ENCODE peak calls at places on chromosomes 1 and 21, in eight cellular contexts. One of them, this sample, is unnamed.

GRCh38 chr1:152901631-152902030 is 6.7 kb upstream of the IVL start:
- DNase-seq in upper lobe of left lung: no peak
- DNase-seq in A673: no peak
- DNase-seq in IMR-90: no peak
- DNase-seq in AG10803: no peak
- DNase-seq in stomach: no peak
- DNase-seq in tibial nerve: no peak
- DNase-seq in colonic mucosa: no peak
- DNase-seq in this sample: no peak

GRCh38 chr1:150389650-150390049 is 25.7 kb downstream of the RPRD2 start:
- DNase-seq in upper lobe of left lung: no peak
- DNase-seq in tibial nerve: no peak
- DNase-seq in IMR-90: peak
- DNase-seq in stomach: no peak
- DNase-seq in A673: no peak
- DNase-seq in colonic mucosa: no peak
- DNase-seq in AG10803: no peak
- DNase-seq in this sample: no peak

GRCh38 chr1:15139654-15140350 is 13.7 kb upstream of the TMEM51 start:
- DNase-seq in stomach: peak
- DNase-seq in colonic mucosa: no peak
- DNase-seq in upper lobe of left lung: peak
- DNase-seq in AG10803: no peak
- DNase-seq in tibial nerve: no peak
- DNase-seq in IMR-90: peak
- DNase-seq in A673: no peak
- DNase-seq in this sample: peak

GRCh38 chr1:153447498-153448170 is 12.8 kb downstream of the S100A7 start:
- DNase-seq in upper lobe of left lung: no peak
- DNase-seq in AG10803: peak
- DNase-seq in stomach: no peak
- DNase-seq in tibial nerve: no peak
- DNase-seq in colonic mucosa: no peak
- DNase-seq in IMR-90: peak
- DNase-seq in A673: no peak
- DNase-seq in this sample: no peak

GRCh38 chr21:42653492-42654061 is at the start of gene PDE9A:
- DNase-seq in tibial nerve: no peak
- DNase-seq in AG10803: no peak
- DNase-seq in stomach: no peak
- DNase-seq in IMR-90: no peak
- DNase-seq in A673: peak
- DNase-seq in colonic mucosa: peak
- DNase-seq in upper lobe of left lung: peak
- DNase-seq in this sample: peak

GRCh38 chr1:119007343-119007671 is 19.2 kb upstream of the TBX15 start:
- DNase-seq in colonic mucosa: no peak
- DNase-seq in stomach: no peak
- DNase-seq in tibial nerve: no peak
- DNase-seq in A673: no peak
- DNase-seq in AG10803: no peak
- DNase-seq in upper lobe of left lung: peak
- DNase-seq in IMR-90: no peak
- DNase-seq in this sample: no peak

GRCh38 chr1:182599339-182599738 is 4.8 kb downstream of the RGS16 start:
- DNase-seq in IMR-90: no peak
- DNase-seq in upper lobe of left lung: peak
- DNase-seq in A673: no peak
- DNase-seq in tibial nerve: no peak
- DNase-seq in AG10803: no peak
- DNase-seq in stomach: no peak
- DNase-seq in colonic mucosa: no peak
- DNase-seq in this sample: peak

GRCh38 chr1:245953876-245954660 is 553.0 kb downstream of the SMYD3 start:
- DNase-seq in AG10803: no peak
- DNase-seq in stomach: no peak
- DNase-seq in A673: no peak
- DNase-seq in IMR-90: no peak
- DNase-seq in upper lobe of left lung: no peak
- DNase-seq in colonic mucosa: no peak
- DNase-seq in tibial nerve: no peak
- DNase-seq in this sample: no peak

GRCh38 chr1:181548491-181548890 is 65.2 kb downstream of the CACNA1E start:
- DNase-seq in upper lobe of left lung: no peak
- DNase-seq in tibial nerve: no peak
- DNase-seq in A673: no peak
- DNase-seq in AG10803: no peak
- DNase-seq in colonic mucosa: no peak
- DNase-seq in stomach: no peak
- DNase-seq in IMR-90: no peak
- DNase-seq in this sample: no peak

GRCh38 chr1:217270121-217270520 is 360.8 kb downstream of the GPATCH2 start:
- DNase-seq in upper lobe of left lung: no peak
- DNase-seq in A673: no peak
- DNase-seq in stomach: no peak
- DNase-seq in tibial nerve: no peak
- DNase-seq in IMR-90: no peak
- DNase-seq in AG10803: peak
- DNase-seq in colonic mucosa: no peak
- DNase-seq in this sample: no peak

GRCh38 chr1:111197598-111198289 is 2.7 kb downstream of the DENND2D start:
- DNase-seq in A673: peak
- DNase-seq in upper lobe of left lung: no peak
- DNase-seq in colonic mucosa: peak
- DNase-seq in AG10803: peak
- DNase-seq in tibial nerve: no peak
- DNase-seq in IMR-90: peak
- DNase-seq in stomach: no peak
- DNase-seq in this sample: peak

GRCh38 chr1:207672525-207673130 is 27.7 kb downstream of the CR1L start:
- DNase-seq in upper lobe of left lung: no peak
- DNase-seq in tibial nerve: no peak
- DNase-seq in stomach: peak
- DNase-seq in AG10803: peak
- DNase-seq in colonic mucosa: peak
- DNase-seq in IMR-90: peak
- DNase-seq in A673: peak
- DNase-seq in this sample: peak

GRCh38 chr1:211715976-211716375 is 40.6 kb upstream of the NEK2 start:
- DNase-seq in IMR-90: no peak
- DNase-seq in AG10803: no peak
- DNase-seq in upper lobe of left lung: no peak
- DNase-seq in tibial nerve: no peak
- DNase-seq in A673: peak
- DNase-seq in stomach: no peak
- DNase-seq in colonic mucosa: no peak
- DNase-seq in this sample: no peak

GRCh38 chr21:36694593-36695282 is 4.2 kb upstream of the SIM2 start:
- DNase-seq in A673: no peak
- DNase-seq in upper lobe of left lung: no peak
- DNase-seq in AG10803: no peak
- DNase-seq in colonic mucosa: no peak
- DNase-seq in stomach: no peak
- DNase-seq in IMR-90: no peak
- DNase-seq in tibial nerve: no peak
- DNase-seq in this sample: peak

GRCh38 chr1:108962681-108963051 is 618 bp downstream of the CLCC1 start:
- DNase-seq in IMR-90: peak
- DNase-seq in stomach: peak
- DNase-seq in tibial nerve: no peak
- DNase-seq in colonic mucosa: peak
- DNase-seq in AG10803: no peak
- DNase-seq in upper lobe of left lung: peak
- DNase-seq in A673: no peak
- DNase-seq in this sample: no peak

GRCh38 chr1:55611123-55611522 is 396.0 kb upstream of the USP24 start:
- DNase-seq in upper lobe of left lung: no peak
- DNase-seq in tibial nerve: no peak
- DNase-seq in colonic mucosa: no peak
- DNase-seq in stomach: no peak
- DNase-seq in A673: no peak
- DNase-seq in AG10803: peak
- DNase-seq in IMR-90: no peak
- DNase-seq in this sample: no peak

GRCh38 chr1:2944705-2945104 is 76.6 kb upstream of the ACTRT2 start:
- DNase-seq in A673: no peak
- DNase-seq in AG10803: no peak
- DNase-seq in tibial nerve: no peak
- DNase-seq in colonic mucosa: no peak
- DNase-seq in upper lobe of left lung: no peak
- DNase-seq in stomach: no peak
- DNase-seq in IMR-90: no peak
- DNase-seq in this sample: no peak

GRCh38 chr1:22245716-22246115 is 102.8 kb upstream of the WNT4 start:
- DNase-seq in AG10803: no peak
- DNase-seq in A673: no peak
- DNase-seq in stomach: no peak
- DNase-seq in IMR-90: no peak
- DNase-seq in upper lobe of left lung: no peak
- DNase-seq in colonic mucosa: no peak
- DNase-seq in tibial nerve: no peak
- DNase-seq in this sample: no peak

GRCh38 chr21:41361053-41361785 is 608 bp upstream of the MX2 start:
- DNase-seq in A673: no peak
- DNase-seq in IMR-90: no peak
- DNase-seq in stomach: no peak
- DNase-seq in colonic mucosa: no peak
- DNase-seq in tibial nerve: no peak
- DNase-seq in AG10803: no peak
- DNase-seq in upper lobe of left lung: no peak
- DNase-seq in this sample: no peak

GRCh38 chr21:41361786-41362604 is at the start of gene MX2:
- DNase-seq in colonic mucosa: peak
- DNase-seq in stomach: peak
- DNase-seq in IMR-90: peak
- DNase-seq in tibial nerve: peak
- DNase-seq in AG10803: peak
- DNase-seq in A673: no peak
- DNase-seq in upper lobe of left lung: no peak
- DNase-seq in this sample: no peak

GRCh38 chr21:41359289-41359688 is 2.5 kb upstream of the MX2 start:
- DNase-seq in colonic mucosa: no peak
- DNase-seq in IMR-90: no peak
- DNase-seq in stomach: no peak
- DNase-seq in upper lobe of left lung: no peak
- DNase-seq in AG10803: no peak
- DNase-seq in tibial nerve: no peak
- DNase-seq in A673: no peak
- DNase-seq in this sample: peak

GRCh38 chr21:41358193-41359166 is 3.3 kb upstream of the MX2 start:
- DNase-seq in colonic mucosa: no peak
- DNase-seq in IMR-90: no peak
- DNase-seq in AG10803: no peak
- DNase-seq in tibial nerve: no peak
- DNase-seq in stomach: no peak
- DNase-seq in upper lobe of left lung: no peak
- DNase-seq in A673: no peak
- DNase-seq in this sample: no peak

GRCh38 chr21:41360072-41360821 is 1.6 kb upstream of the MX2 start:
- DNase-seq in A673: no peak
- DNase-seq in colonic mucosa: peak
- DNase-seq in AG10803: peak
- DNase-seq in upper lobe of left lung: no peak
- DNase-seq in tibial nerve: peak
- DNase-seq in IMR-90: peak
- DNase-seq in stomach: peak
- DNase-seq in this sample: no peak
- TF ChIP-seq CTCF in A673: no peak
- TF ChIP-seq CTCF in colonic mucosa: no peak
- TF ChIP-seq CTCF in AG10803: no peak
- TF ChIP-seq CTCF in upper lobe of left lung: no peak
- TF ChIP-seq CTCF in tibial nerve: peak
- TF ChIP-seq CTCF in IMR-90: no peak
- TF ChIP-seq CTCF in stomach: no peak
- TF ChIP-seq CTCF in this sample: no peak

GRCh38 chr1:234611153-234611798 is 1.3 kb upstream of the IRF2BP2 start:
- DNase-seq in AG10803: peak
- DNase-seq in stomach: no peak
- DNase-seq in colonic mucosa: peak
- DNase-seq in A673: peak
- DNase-seq in upper lobe of left lung: no peak
- DNase-seq in IMR-90: peak
- DNase-seq in tibial nerve: no peak
- DNase-seq in this sample: no peak
- TF ChIP-seq CTCF in AG10803: peak
- TF ChIP-seq CTCF in stomach: no peak
- TF ChIP-seq CTCF in colonic mucosa: no peak
- TF ChIP-seq CTCF in A673: no peak
- TF ChIP-seq CTCF in upper lobe of left lung: no peak
- TF ChIP-seq CTCF in IMR-90: no peak
- TF ChIP-seq CTCF in tibial nerve: no peak
- TF ChIP-seq CTCF in this sample: peak

DNA sequence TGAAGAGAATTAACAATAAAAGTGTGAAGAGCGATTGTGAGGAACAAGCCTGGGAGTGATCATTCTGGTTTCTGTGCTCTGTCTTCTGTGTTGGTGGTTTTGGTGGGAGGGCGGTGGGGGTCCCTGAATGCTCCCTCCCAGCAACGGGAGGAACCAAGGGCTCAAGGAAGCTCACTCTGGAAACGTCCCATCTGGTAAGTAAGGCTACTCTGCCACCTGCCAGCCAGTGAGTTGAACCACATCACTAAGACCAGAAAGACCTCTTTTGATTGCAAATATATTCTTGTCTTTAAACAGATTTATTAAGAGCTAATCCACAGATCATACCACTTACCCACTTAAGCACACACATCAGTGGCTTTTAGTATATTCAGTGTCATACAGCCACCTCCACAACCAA is 125.0 kb downstream of the PRDM2 start:
- DNase-seq in AG10803: peak
- DNase-seq in upper lobe of left lung: no peak
- DNase-seq in IMR-90: peak
- DNase-seq in stomach: no peak
- DNase-seq in colonic mucosa: peak
- DNase-seq in tibial nerve: no peak
- DNase-seq in A673: no peak
- DNase-seq in this sample: no peak
- TF ChIP-seq CTCF in AG10803: peak
- TF ChIP-seq CTCF in upper lobe of left lung: no peak
- TF ChIP-seq CTCF in IMR-90: peak
- TF ChIP-seq CTCF in stomach: no peak
- TF ChIP-seq CTCF in colonic mucosa: no peak
- TF ChIP-seq CTCF in tibial nerve: no peak
- TF ChIP-seq CTCF in A673: peak
- TF ChIP-seq CTCF in this sample: no peak

GRCh38 chr1:151530461-151530860 is 9.6 kb upstream of the TUFT1 start:
- DNase-seq in upper lobe of left lung: peak
- DNase-seq in IMR-90: no peak
- DNase-seq in colonic mucosa: no peak
- DNase-seq in AG10803: no peak
- DNase-seq in stomach: no peak
- DNase-seq in A673: no peak
- DNase-seq in tibial nerve: no peak
- DNase-seq in this sample: no peak
- TF ChIP-seq CTCF in upper lobe of left lung: no peak
- TF ChIP-seq CTCF in IMR-90: no peak
- TF ChIP-seq CTCF in colonic mucosa: no peak
- TF ChIP-seq CTCF in AG10803: no peak
- TF ChIP-seq CTCF in stomach: no peak
- TF ChIP-seq CTCF in A673: no peak
- TF ChIP-seq CTCF in tibial nerve: no peak
- TF ChIP-seq CTCF in this sample: no peak